ENCODE peak calls at places on chromosomes 7 and 10, in seven cellular contexts. One of them, this sample, is unnamed.
A peak's percentile ranks its signal among the peaks of the same experiment; 100 is the strongest.

GRCh38 chr7:36871863-36872262 is 147.6 kb upstream of the AOAH start:
- DNase-seq in suprapubic skin: no peak
- DNase-seq in PC-3: no peak
- DNase-seq in cardiac muscle cell: no peak
- DNase-seq in progenitor cell of endocrine pancreas: no peak
- DNase-seq in RWPE1: peak; percentile 7
- DNase-seq in mucosa of descending colon: no peak
- DNase-seq in this sample: no peak

GRCh38 chr10:29926649-29927048 is 132.7 kb downstream of the JCAD start:
- DNase-seq in cardiac muscle cell: peak; percentile 81
- DNase-seq in RWPE1: peak; percentile 40
- DNase-seq in mucosa of descending colon: no peak
- DNase-seq in PC-3: peak; percentile 38
- DNase-seq in progenitor cell of endocrine pancreas: no peak
- DNase-seq in suprapubic skin: no peak
- DNase-seq in this sample: no peak

GRCh38 chr7:56074371-56074791 is 10.3 kb downstream of the SUMF2 start:
- DNase-seq in suprapubic skin: peak; percentile 90
- DNase-seq in progenitor cell of endocrine pancreas: peak; percentile 80
- DNase-seq in PC-3: peak; percentile 90
- DNase-seq in RWPE1: peak; percentile 82
- DNase-seq in cardiac muscle cell: peak; percentile 88
- DNase-seq in mucosa of descending colon: peak; percentile 89
- DNase-seq in this sample: peak; percentile 73

GRCh38 chr7:113831509-113831908 is 87.3 kb downstream of the PPP1R3A start:
- DNase-seq in mucosa of descending colon: no peak
- DNase-seq in PC-3: peak; percentile 10
- DNase-seq in suprapubic skin: no peak
- DNase-seq in RWPE1: no peak
- DNase-seq in cardiac muscle cell: no peak
- DNase-seq in progenitor cell of endocrine pancreas: no peak
- DNase-seq in this sample: no peak

GRCh38 chr7:74078461-74078860 is 5.1 kb upstream of the LIMK1 start:
- DNase-seq in progenitor cell of endocrine pancreas: no peak
- DNase-seq in cardiac muscle cell: no peak
- DNase-seq in PC-3: no peak
- DNase-seq in mucosa of descending colon: no peak
- DNase-seq in RWPE1: no peak
- DNase-seq in suprapubic skin: no peak
- DNase-seq in this sample: no peak

GRCh38 chr10:45495438-45496152 is 121.6 kb downstream of the ALOX5 start:
- DNase-seq in cardiac muscle cell: no peak
- DNase-seq in RWPE1: no peak
- DNase-seq in suprapubic skin: no peak
- DNase-seq in progenitor cell of endocrine pancreas: no peak
- DNase-seq in PC-3: peak; percentile 10
- DNase-seq in mucosa of descending colon: no peak
- DNase-seq in this sample: no peak

GRCh38 chr7:6049780-6050179 is 18.6 kb downstream of the ANKRD61 start:
- DNase-seq in mucosa of descending colon: no peak
- DNase-seq in cardiac muscle cell: no peak
- DNase-seq in suprapubic skin: no peak
- DNase-seq in progenitor cell of endocrine pancreas: no peak
- DNase-seq in RWPE1: no peak
- DNase-seq in PC-3: no peak
- DNase-seq in this sample: no peak

GRCh38 chr10:127468632-127469031 is 80.5 kb upstream of the NPS start:
- DNase-seq in suprapubic skin: no peak
- DNase-seq in RWPE1: no peak
- DNase-seq in cardiac muscle cell: no peak
- DNase-seq in progenitor cell of endocrine pancreas: no peak
- DNase-seq in mucosa of descending colon: no peak
- DNase-seq in PC-3: no peak
- DNase-seq in this sample: no peak

GRCh38 chr10:14124951-14125350 is 205.8 kb downstream of the FRMD4A start:
- DNase-seq in progenitor cell of endocrine pancreas: no peak
- DNase-seq in cardiac muscle cell: no peak
- DNase-seq in RWPE1: no peak
- DNase-seq in PC-3: no peak
- DNase-seq in mucosa of descending colon: no peak
- DNase-seq in suprapubic skin: no peak
- DNase-seq in this sample: no peak

GRCh38 chr7:148575640-148576411 is 14.7 kb upstream of the C7orf33 start:
- DNase-seq in cardiac muscle cell: peak; percentile 77
- DNase-seq in PC-3: peak; percentile 71
- DNase-seq in RWPE1: peak; percentile 52
- DNase-seq in mucosa of descending colon: peak; percentile 87
- DNase-seq in progenitor cell of endocrine pancreas: peak; percentile 51
- DNase-seq in suprapubic skin: no peak
- DNase-seq in this sample: peak; percentile 64

GRCh38 chr10:93060887-93061593 is 442 bp downstream of the CYP26C1 start:
- DNase-seq in RWPE1: no peak
- DNase-seq in mucosa of descending colon: no peak
- DNase-seq in suprapubic skin: no peak
- DNase-seq in PC-3: no peak
- DNase-seq in cardiac muscle cell: no peak
- DNase-seq in progenitor cell of endocrine pancreas: no peak
- DNase-seq in this sample: no peak

GRCh38 chr10:92240289-92241157 is 50.4 kb downstream of the CPEB3 start:
- DNase-seq in mucosa of descending colon: peak; percentile 88
- DNase-seq in suprapubic skin: peak; percentile 84
- DNase-seq in cardiac muscle cell: peak; percentile 80
- DNase-seq in progenitor cell of endocrine pancreas: peak; percentile 16
- DNase-seq in RWPE1: peak; percentile 73
- DNase-seq in PC-3: peak; percentile 59
- DNase-seq in this sample: no peak

GRCh38 chr7:51265066-51265907 is 51.3 kb downstream of the COBL start:
- DNase-seq in progenitor cell of endocrine pancreas: no peak
- DNase-seq in RWPE1: no peak
- DNase-seq in cardiac muscle cell: no peak
- DNase-seq in PC-3: no peak
- DNase-seq in mucosa of descending colon: peak; percentile 80
- DNase-seq in suprapubic skin: no peak
- DNase-seq in this sample: no peak

GRCh38 chr7:132225216-132226030 is 350.8 kb downstream of the PLXNA4 start:
- DNase-seq in RWPE1: no peak
- DNase-seq in cardiac muscle cell: no peak
- DNase-seq in progenitor cell of endocrine pancreas: no peak
- DNase-seq in mucosa of descending colon: peak; percentile 72
- DNase-seq in suprapubic skin: no peak
- DNase-seq in PC-3: peak; percentile 52
- DNase-seq in this sample: no peak

GRCh38 chr7:9891056-9891455 is 1082.6 kb upstream of the PHF14 start:
- DNase-seq in suprapubic skin: no peak
- DNase-seq in PC-3: no peak
- DNase-seq in RWPE1: no peak
- DNase-seq in progenitor cell of endocrine pancreas: no peak
- DNase-seq in cardiac muscle cell: no peak
- DNase-seq in mucosa of descending colon: no peak
- DNase-seq in this sample: no peak

GRCh38 chr7:13737563-13737962 is 251.9 kb downstream of the ETV1 start:
- DNase-seq in suprapubic skin: no peak
- DNase-seq in progenitor cell of endocrine pancreas: no peak
- DNase-seq in RWPE1: no peak
- DNase-seq in mucosa of descending colon: no peak
- DNase-seq in PC-3: no peak
- DNase-seq in cardiac muscle cell: no peak
- DNase-seq in this sample: no peak

GRCh38 chr7:101940830-101941229 is 123.4 kb downstream of the CUX1 start:
- DNase-seq in progenitor cell of endocrine pancreas: no peak
- DNase-seq in suprapubic skin: no peak
- DNase-seq in PC-3: no peak
- DNase-seq in mucosa of descending colon: peak; percentile 51
- DNase-seq in cardiac muscle cell: no peak
- DNase-seq in RWPE1: no peak
- DNase-seq in this sample: no peak

GRCh38 chr7:82442492-82443043 is 1.0 kb downstream of the CACNA2D1 start:
- DNase-seq in cardiac muscle cell: peak; percentile 35
- DNase-seq in mucosa of descending colon: no peak
- DNase-seq in progenitor cell of endocrine pancreas: no peak
- DNase-seq in suprapubic skin: no peak
- DNase-seq in PC-3: no peak
- DNase-seq in RWPE1: peak; percentile 5
- DNase-seq in this sample: no peak

GRCh38 chr10:79465341-79465740 is 19.9 kb upstream of the ZCCHC24 start:
- DNase-seq in mucosa of descending colon: no peak
- DNase-seq in PC-3: no peak
- DNase-seq in suprapubic skin: no peak
- DNase-seq in cardiac muscle cell: no peak
- DNase-seq in progenitor cell of endocrine pancreas: no peak
- DNase-seq in RWPE1: no peak
- DNase-seq in this sample: no peak

GRCh38 chr10:27715505-27715904 is 30.1 kb downstream of the MKX start:
- DNase-seq in suprapubic skin: no peak
- DNase-seq in PC-3: no peak
- DNase-seq in RWPE1: no peak
- DNase-seq in mucosa of descending colon: no peak
- DNase-seq in cardiac muscle cell: no peak
- DNase-seq in progenitor cell of endocrine pancreas: no peak
- DNase-seq in this sample: no peak

GRCh38 chr10:15137636-15138035 is 30.9 kb downstream of the NMT2 start:
- DNase-seq in mucosa of descending colon: no peak
- DNase-seq in suprapubic skin: no peak
- DNase-seq in cardiac muscle cell: peak; percentile 36
- DNase-seq in progenitor cell of endocrine pancreas: no peak
- DNase-seq in PC-3: no peak
- DNase-seq in RWPE1: no peak
- DNase-seq in this sample: no peak
- TF ChIP-seq CTCF in mucosa of descending colon: no peak
- TF ChIP-seq CTCF in suprapubic skin: no peak
- TF ChIP-seq CTCF in cardiac muscle cell: no peak
- TF ChIP-seq CTCF in progenitor cell of endocrine pancreas: no peak
- TF ChIP-seq CTCF in PC-3: no peak
- TF ChIP-seq CTCF in RWPE1: no peak
- TF ChIP-seq CTCF in this sample: no peak

GRCh38 chr7:100157334-100158228 is 942 bp downstream of the TRAPPC14 start:
- DNase-seq in mucosa of descending colon: no peak
- DNase-seq in suprapubic skin: no peak
- DNase-seq in RWPE1: peak; percentile 89
- DNase-seq in cardiac muscle cell: peak; percentile 61
- DNase-seq in PC-3: peak; percentile 67
- DNase-seq in progenitor cell of endocrine pancreas: no peak
- DNase-seq in this sample: peak; percentile 70

GRCh38 chr7:100160067-100160466 is 1.5 kb upstream of the TRAPPC14 start:
- DNase-seq in RWPE1: no peak
- DNase-seq in PC-3: no peak
- DNase-seq in cardiac muscle cell: no peak
- DNase-seq in mucosa of descending colon: no peak
- DNase-seq in progenitor cell of endocrine pancreas: no peak
- DNase-seq in suprapubic skin: no peak
- DNase-seq in this sample: no peak

GRCh38 chr7:100157069-100157333 is 1.5 kb downstream of the TRAPPC14 start:
- DNase-seq in cardiac muscle cell: no peak
- DNase-seq in progenitor cell of endocrine pancreas: no peak
- DNase-seq in RWPE1: no peak
- DNase-seq in mucosa of descending colon: no peak
- DNase-seq in suprapubic skin: no peak
- DNase-seq in PC-3: no peak
- DNase-seq in this sample: no peak

GRCh38 chr7:100158229-100159098 is at the start of gene TRAPPC14:
- DNase-seq in progenitor cell of endocrine pancreas: peak; percentile 82
- DNase-seq in RWPE1: peak; percentile 97
- DNase-seq in PC-3: peak; percentile 76
- DNase-seq in mucosa of descending colon: peak; percentile 98
- DNase-seq in suprapubic skin: peak; percentile 98
- DNase-seq in cardiac muscle cell: peak; percentile 94
- DNase-seq in this sample: peak; percentile 90

DNA sequence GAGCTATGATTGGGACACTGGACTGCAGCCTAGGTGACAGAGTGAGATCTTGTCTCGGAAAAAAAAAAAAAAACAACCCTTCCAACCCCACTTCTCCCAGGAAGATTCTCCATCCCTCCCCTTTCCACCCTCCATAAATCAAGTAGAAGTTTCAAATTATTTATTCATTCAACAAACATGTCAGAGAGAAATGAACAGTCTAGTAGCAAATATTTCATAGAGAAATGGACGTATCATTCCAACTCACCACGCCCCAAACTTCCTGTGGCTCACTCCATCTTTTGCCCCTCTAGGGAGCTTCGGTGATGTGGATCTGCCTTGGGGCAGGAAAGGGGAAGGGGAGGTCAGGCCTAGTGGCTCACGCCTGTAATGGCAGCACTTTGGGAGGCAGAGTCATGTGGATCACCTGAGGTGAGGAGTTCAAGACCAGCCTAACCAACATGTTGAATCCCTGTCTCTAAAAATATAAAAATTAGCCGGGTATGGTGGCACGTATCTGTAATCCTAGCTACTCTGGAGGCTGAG is 638 bp upstream of the TRAPPC14 start:
- DNase-seq in PC-3: no peak
- DNase-seq in mucosa of descending colon: no peak
- DNase-seq in cardiac muscle cell: no peak
- DNase-seq in suprapubic skin: no peak
- DNase-seq in RWPE1: no peak
- DNase-seq in progenitor cell of endocrine pancreas: no peak
- DNase-seq in this sample: no peak
- TF ChIP-seq CTCF in PC-3: no peak
- TF ChIP-seq CTCF in mucosa of descending colon: no peak
- TF ChIP-seq CTCF in cardiac muscle cell: no peak
- TF ChIP-seq CTCF in suprapubic skin: no peak
- TF ChIP-seq CTCF in RWPE1: no peak
- TF ChIP-seq CTCF in progenitor cell of endocrine pancreas: peak; percentile 12
- TF ChIP-seq CTCF in this sample: no peak

DNA sequence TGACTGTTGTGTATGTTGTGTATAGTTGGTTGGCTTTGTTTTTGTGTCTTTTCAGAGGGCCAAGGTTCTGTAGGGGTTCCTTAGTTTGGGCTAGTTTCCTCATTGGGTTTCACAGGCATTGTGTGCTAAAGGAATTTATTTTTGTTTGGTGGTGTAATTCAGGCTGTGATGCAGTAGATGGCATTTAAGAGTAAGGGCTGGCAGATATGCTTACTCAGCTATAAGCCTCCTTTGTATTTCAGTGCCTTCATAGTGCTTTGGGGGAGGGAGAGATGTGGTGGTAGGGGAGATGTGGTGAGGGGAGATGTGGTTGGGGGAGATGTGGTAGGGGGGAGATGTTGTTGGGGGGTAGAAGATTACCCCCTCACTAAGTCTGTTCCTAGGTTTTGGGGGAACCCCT is 91.7 kb downstream of the SLC25A40 start:
- DNase-seq in suprapubic skin: no peak
- DNase-seq in RWPE1: no peak
- DNase-seq in cardiac muscle cell: peak; percentile 2
- DNase-seq in PC-3: peak; percentile 13
- DNase-seq in mucosa of descending colon: no peak
- DNase-seq in progenitor cell of endocrine pancreas: no peak
- DNase-seq in this sample: no peak
- TF ChIP-seq CTCF in suprapubic skin: no peak
- TF ChIP-seq CTCF in RWPE1: no peak
- TF ChIP-seq CTCF in cardiac muscle cell: no peak
- TF ChIP-seq CTCF in PC-3: peak; percentile 42
- TF ChIP-seq CTCF in mucosa of descending colon: no peak
- TF ChIP-seq CTCF in progenitor cell of endocrine pancreas: no peak
- TF ChIP-seq CTCF in this sample: no peak

DNA sequence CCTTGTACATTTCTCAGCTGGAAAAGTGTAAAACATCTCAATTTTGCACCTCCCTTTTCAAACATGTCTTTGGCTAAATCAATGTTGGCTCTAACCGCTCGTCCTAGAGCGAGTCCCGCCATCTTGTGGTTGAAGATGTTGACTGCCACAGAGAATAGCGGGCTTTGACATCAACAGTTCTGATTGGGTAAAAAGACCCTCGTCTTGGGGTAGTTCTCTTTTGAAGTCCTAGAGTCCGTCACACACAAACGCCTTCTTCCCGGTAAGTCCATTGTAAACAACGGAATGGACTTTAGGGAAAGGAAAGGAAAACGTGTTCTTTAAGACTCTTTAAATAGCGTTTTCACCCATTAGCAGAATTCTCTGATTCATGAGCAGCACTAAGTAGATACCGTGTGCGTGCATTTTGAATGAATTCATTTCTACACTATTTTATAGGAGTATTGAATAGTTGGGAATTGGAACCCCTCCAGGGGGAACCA is 454 bp upstream of the RPP30 start:
- DNase-seq in progenitor cell of endocrine pancreas: peak; percentile 14
- DNase-seq in mucosa of descending colon: peak; percentile 40
- DNase-seq in RWPE1: no peak
- DNase-seq in suprapubic skin: no peak
- DNase-seq in PC-3: no peak
- DNase-seq in cardiac muscle cell: peak; percentile 92
- DNase-seq in this sample: no peak
- TF ChIP-seq CTCF in progenitor cell of endocrine pancreas: peak; percentile 59
- TF ChIP-seq CTCF in mucosa of descending colon: no peak
- TF ChIP-seq CTCF in RWPE1: no peak
- TF ChIP-seq CTCF in suprapubic skin: no peak
- TF ChIP-seq CTCF in PC-3: peak; percentile 30
- TF ChIP-seq CTCF in cardiac muscle cell: peak; percentile 74
- TF ChIP-seq CTCF in this sample: no peak